ENCODE peak calls at places on chromosomes 12 and 14, in nine cellular contexts. Y, X, M, Q, C, L, O, W and T are unnamed samples.

GRCh38 chr12:1928439-1929121 is 10.1 kb upstream of the CACNA2D4 start:
- DNase-seq in Q (no peak), W (peak; percentile 31), C (peak; percentile 48), L (peak; percentile 5), X (no peak), M (no peak), O (no peak), Y (no peak), T (no peak)

GRCh38 chr12:8980137-8980536 is 9.2 kb upstream of the KLRG1 start:
- DNase-seq in Q (no peak), Y (no peak), C (no peak), L (no peak), W (no peak), X (no peak), M (no peak), O (no peak), T (no peak)

GRCh38 chr12:94806617-94807016 is 156.3 kb upstream of the TMCC3 start:
- DNase-seq in W (no peak), X (no peak), O (no peak), Y (no peak), M (no peak), C (no peak), Q (no peak), L (no peak), T (no peak)

GRCh38 chr12:66453837-66454236 is 151.5 kb downstream of the HELB start:
- DNase-seq in M (peak; percentile 22), W (no peak), O (no peak), Q (no peak), C (no peak), Y (no peak), L (no peak), X (no peak), T (no peak)

GRCh38 chr12:52903855-52904508 is 894 bp downstream of the KRT8 start:
- DNase-seq in Y (peak; percentile 72), O (no peak), W (peak; percentile 55), Q (no peak), C (peak; percentile 95), L (no peak), M (no peak), X (peak; percentile 33), T (peak; percentile 51)

GRCh38 chr14:44803239-44803905 is 158.4 kb downstream of the KLHL28 start:
- DNase-seq in W (no peak), M (peak; percentile 2), Q (no peak), Y (no peak), O (peak; percentile 79), C (peak; percentile 49), L (no peak), X (no peak), T (peak; percentile 12)

GRCh38 chr12:81627336-81628189 is 131.6 kb downstream of the PPFIA2 start:
- DNase-seq in X (no peak), O (peak; percentile 81), Y (no peak), M (no peak), Q (no peak), L (no peak), W (no peak), C (no peak), T (no peak)

GRCh38 chr12:89976866-89977265 is 268.2 kb upstream of the ATP2B1 start:
- DNase-seq in M (no peak), L (no peak), C (no peak), Y (no peak), W (no peak), X (no peak), O (no peak), Q (no peak), T (no peak)

GRCh38 chr14:67357583-67358354 is 1.8 kb downstream of the ATP6V1D start:
- DNase-seq in L (no peak), O (no peak), X (no peak), Y (no peak), W (no peak), C (peak; percentile 13), Q (no peak), M (no peak), T (no peak)

GRCh38 chr14:23352506-23353432 is at the start of gene SLC22A17:
- DNase-seq in L (peak; percentile 88), Y (no peak), C (peak; percentile 94), X (peak; percentile 27), Q (peak; percentile 65), O (peak; percentile 79), M (no peak), W (peak; percentile 70), T (peak; percentile 83)